ENCODE peak calls at places on chromosome 22, in seven cellular contexts. C is sigmoid colon, F is GM12891, X is HCT116, G is transverse colon, W is stomach, Y is HL-60. B is an unnamed sample.

GRCh38 chr22:19138217-19139000 is 6.0 kb downstream of the ESS2 start:
- DNase-seq in C (no peak), F (no peak), X (no peak), G (no peak), W (no peak), Y (no peak), B (no peak)

GRCh38 chr22:47260551-47260950 is 498.1 kb downstream of the TBC1D22A start:
- DNase-seq in C (no peak), F (no peak), X (no peak), G (no peak), W (no peak), Y (no peak), B (no peak)

GRCh38 chr22:38732251-38732815 is 23.5 kb downstream of the SUN2 start:
- DNase-seq in C (no peak), F (no peak), X (no peak), G (no peak), W (peak), Y (no peak), B (no peak)

GRCh38 chr22:48445113-48445827 is 1382.4 kb downstream of the BRD1 start:
- DNase-seq in C (no peak), F (no peak), X (no peak), G (no peak), W (no peak), Y (no peak), B (no peak)

GRCh38 chr22:33923660-33924246 is 3.5 kb upstream of the LARGE1 start:
- DNase-seq in C (peak), F (peak), X (peak), G (peak), W (peak), Y (peak), B (peak)

GRCh38 chr22:22546490-22546889 is 12.6 kb downstream of the PRAME start:
- DNase-seq in C (no peak), F (no peak), X (no peak), G (no peak), W (no peak), Y (peak), B (no peak)

GRCh38 chr22:46813816-46814597 is 51.6 kb downstream of the TBC1D22A start:
- DNase-seq in C (no peak), F (no peak), X (no peak), G (no peak), W (peak), Y (no peak), B (no peak)

GRCh38 chr22:21445437-21446127 is 21.6 kb upstream of the TMEM191C start:
- DNase-seq in C (peak), F (no peak), X (no peak), G (no peak), W (peak), Y (no peak), B (no peak)

GRCh38 chr22:26785942-26786341 is 128.6 kb downstream of the MIAT start:
- DNase-seq in C (no peak), F (peak), X (no peak), G (no peak), W (no peak), Y (no peak), B (no peak)

GRCh38 chr22:45602824-45603301 is 68.8 kb upstream of the ATXN10 start:
- DNase-seq in C (peak), F (no peak), X (peak), G (no peak), W (no peak), Y (no peak), B (peak)

GRCh38 chr22:39122772-39123470 is 25.9 kb downstream of the APOBEC3H start:
- DNase-seq in C (peak), F (no peak), X (no peak), G (no peak), W (no peak), Y (no peak), B (no peak)

GRCh38 chr22:32665676-32666075 is 135.8 kb upstream of the TIMP3 start:
- DNase-seq in C (no peak), F (no peak), X (no peak), G (no peak), W (no peak), Y (no peak), B (no peak)

DNA sequence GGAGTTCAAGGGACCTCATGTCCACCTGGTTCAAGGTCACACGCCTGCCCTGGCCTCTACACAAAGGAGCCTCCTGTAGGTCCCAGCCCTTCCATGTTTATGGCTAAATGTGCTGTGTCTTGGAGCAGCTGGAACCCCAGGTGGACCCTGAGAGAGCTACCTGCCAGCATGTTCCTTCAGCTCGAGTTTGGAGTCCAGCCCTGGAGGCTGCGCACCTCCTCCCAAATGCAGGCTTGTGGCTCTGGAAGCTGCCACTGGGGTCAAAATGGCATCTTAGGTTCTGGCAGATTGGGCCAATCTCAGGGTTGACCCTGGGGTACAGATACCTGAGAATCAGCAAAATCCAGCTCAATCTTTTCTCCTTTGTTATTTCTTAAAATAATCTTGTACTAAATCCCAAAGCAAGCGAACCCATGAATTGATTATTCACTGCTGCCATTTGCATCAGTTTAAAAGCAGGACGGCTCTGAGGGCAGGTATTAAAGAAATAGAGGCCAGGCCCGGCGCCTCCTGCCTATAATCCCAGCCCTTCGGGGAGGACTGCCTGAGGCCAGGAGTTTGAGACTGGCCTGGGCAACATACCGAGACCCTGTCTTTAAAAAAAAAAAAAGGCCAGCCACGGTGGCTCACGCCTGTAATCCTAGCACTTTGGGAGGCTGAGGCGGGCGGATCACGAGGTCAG is 2.9 kb downstream of the TNFRSF13C start:
- DNase-seq in C (no peak), F (no peak), X (no peak), G (no peak), W (no peak), Y (no peak), B (no peak)
- TF ChIP-seq POLR2AphosphoS5 in C (no peak), F (no peak), X (no peak), G (no peak), W (no peak), Y (no peak), B (no peak)

DNA sequence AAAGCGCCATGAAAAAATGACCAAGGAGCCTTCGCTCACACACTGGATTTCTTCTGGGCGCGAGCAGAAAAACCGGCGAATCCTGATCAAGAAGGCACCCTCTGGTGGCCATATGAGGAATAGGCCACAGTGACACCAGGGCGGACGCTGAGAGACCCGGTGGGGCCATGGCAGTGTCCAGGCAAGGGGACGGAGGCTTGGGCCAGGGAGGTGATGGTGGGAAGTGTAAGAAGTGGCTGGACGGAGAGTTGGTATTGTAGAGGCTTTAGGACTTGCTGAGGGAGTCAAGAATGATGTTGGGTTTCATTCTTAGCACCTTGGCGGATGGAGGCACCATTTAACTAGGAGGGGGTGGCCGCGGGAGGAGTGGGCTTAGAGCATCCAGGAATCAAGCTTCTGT is 16.9 kb upstream of the RAC2 start:
- DNase-seq in C (no peak), F (no peak), X (peak), G (peak), W (peak), Y (peak), B (peak)
- TF ChIP-seq POLR2AphosphoS5 in C (no peak), F (no peak), X (no peak), G (no peak), W (no peak), Y (no peak), B (no peak)

GRCh38 chr22:36301384-36301828 is 48.5 kb downstream of the APOL1 start:
- DNase-seq in C (peak), F (peak), X (peak), G (peak), W (peak), Y (peak), B (peak)
- TF ChIP-seq POLR2AphosphoS5 in C (no peak), F (no peak), X (no peak), G (peak), W (peak), Y (peak), B (no peak)

GRCh38 chr22:36032611-36033010 is 4.0 kb upstream of the RBFOX2 start:
- DNase-seq in C (no peak), F (no peak), X (no peak), G (no peak), W (no peak), Y (no peak), B (no peak)
- TF ChIP-seq POLR2AphosphoS5 in C (no peak), F (no peak), X (no peak), G (no peak), W (no peak), Y (no peak), B (no peak)

GRCh38 chr22:40411506-40411861 is 41.1 kb downstream of the SGSM3 start:
- DNase-seq in C (no peak), F (no peak), X (no peak), G (no peak), W (no peak), Y (no peak), B (no peak)
- TF ChIP-seq POLR2AphosphoS5 in C (no peak), F (no peak), X (no peak), G (no peak), W (no peak), Y (peak), B (no peak)

GRCh38 chr22:44023404-44024287 is 456 bp upstream of the PARVB start:
- DNase-seq in C (no peak), F (peak), X (no peak), G (peak), W (peak), Y (peak), B (peak)
- TF ChIP-seq POLR2AphosphoS5 in C (peak), F (peak), X (peak), G (peak), W (no peak), Y (peak), B (peak)

DNA sequence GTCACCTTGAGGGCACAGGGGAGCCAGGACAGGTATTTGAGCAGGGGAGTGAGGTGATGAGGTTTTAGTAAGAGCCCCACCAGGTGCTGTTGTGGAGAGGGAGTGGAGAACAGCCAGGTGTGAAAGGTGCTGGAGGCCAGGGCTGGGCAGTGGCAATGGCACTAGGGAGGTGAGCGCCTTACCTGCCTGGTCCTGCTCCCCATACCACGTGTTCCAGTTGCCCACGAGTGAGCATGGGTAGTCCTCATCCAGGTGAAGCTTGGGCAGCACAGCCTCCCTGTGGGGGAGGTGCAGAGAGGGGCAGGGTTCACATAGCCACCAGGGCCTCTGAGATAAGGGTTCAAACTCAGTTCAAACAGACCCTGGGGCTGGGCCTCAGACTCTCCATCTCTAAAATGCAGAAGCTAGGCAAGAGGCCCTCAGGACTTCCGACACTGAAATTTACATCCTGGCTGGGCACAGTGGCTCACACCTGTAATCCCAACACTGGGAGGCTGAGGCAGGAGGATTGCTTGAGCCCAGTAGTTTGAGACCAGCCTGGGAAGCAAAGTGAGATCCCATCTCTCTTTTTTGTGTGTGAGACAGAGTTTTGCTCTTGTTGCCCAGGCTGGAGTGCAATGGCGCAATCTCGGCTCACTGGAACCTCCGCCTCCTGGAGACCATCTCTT is 11.8 kb downstream of the NIPSNAP1 start:
- DNase-seq in C (no peak), F (no peak), X (no peak), G (no peak), W (no peak), Y (no peak), B (no peak)
- TF ChIP-seq POLR2AphosphoS5 in C (no peak), F (no peak), X (no peak), G (no peak), W (no peak), Y (no peak), B (no peak)

GRCh38 chr22:28801845-28802594 is 1.7 kb upstream of the XBP1 start:
- DNase-seq in C (no peak), F (no peak), X (no peak), G (peak), W (peak), Y (peak), B (peak)

GRCh38 chr22:28800308-28801041 is at the start of gene XBP1:
- DNase-seq in C (peak), F (peak), X (peak), G (peak), W (peak), Y (peak), B (peak)

GRCh38 chr22:28798810-28799124 is 1.6 kb downstream of the XBP1 start:
- DNase-seq in C (no peak), F (no peak), X (no peak), G (no peak), W (no peak), Y (no peak), B (no peak)

GRCh38 chr22:28799834-28800307 is 498 bp downstream of the XBP1 start:
- DNase-seq in C (peak), F (no peak), X (no peak), G (peak), W (peak), Y (no peak), B (peak)

GRCh38 chr22:28799125-28799833 is 1.1 kb downstream of the XBP1 start:
- DNase-seq in C (peak), F (no peak), X (peak), G (peak), W (no peak), Y (peak), B (peak)
- TF ChIP-seq POLR2AphosphoS5 in C (peak), F (no peak), X (no peak), G (peak), W (peak), Y (peak), B (no peak)

DNA sequence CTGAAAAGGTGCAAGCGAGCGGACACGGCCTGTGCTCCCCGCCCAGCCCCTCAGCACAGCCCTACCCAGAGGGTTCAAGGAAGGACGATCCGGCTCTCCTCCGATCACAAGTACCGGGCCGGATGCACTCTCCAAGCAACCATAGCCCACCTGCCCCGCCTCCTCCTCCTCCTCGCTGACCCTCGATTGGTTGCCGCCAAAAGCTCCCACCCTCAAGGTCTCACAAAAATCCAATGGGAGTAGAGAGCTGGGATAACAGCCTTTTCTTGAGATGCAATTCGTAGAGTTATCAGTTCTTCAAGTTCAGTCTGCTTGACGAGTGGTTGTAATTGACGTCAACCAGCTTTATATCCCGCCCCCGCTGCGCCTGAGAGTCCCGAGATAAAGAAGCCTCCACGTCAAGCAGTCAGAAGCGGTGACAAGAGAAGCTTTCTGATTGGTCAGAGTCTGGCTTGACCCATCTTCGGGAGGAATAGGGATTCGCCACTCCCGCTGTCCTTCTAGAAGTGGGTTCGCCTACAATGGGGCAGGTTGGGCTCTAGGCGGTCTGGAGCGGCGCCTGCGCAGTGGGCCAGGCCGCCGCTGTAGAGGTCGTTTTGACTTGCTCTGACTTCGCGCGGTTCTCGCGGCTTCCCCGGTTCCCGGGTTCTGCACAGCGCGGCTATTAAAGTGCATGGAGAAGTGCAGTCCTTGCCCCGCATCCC is at the start of gene IFT27:
- DNase-seq in C (peak), F (peak), X (peak), G (peak), W (peak), Y (peak), B (peak)
- TF ChIP-seq POLR2AphosphoS5 in C (peak), F (peak), X (peak), G (peak), W (peak), Y (no peak), B (peak)

DNA sequence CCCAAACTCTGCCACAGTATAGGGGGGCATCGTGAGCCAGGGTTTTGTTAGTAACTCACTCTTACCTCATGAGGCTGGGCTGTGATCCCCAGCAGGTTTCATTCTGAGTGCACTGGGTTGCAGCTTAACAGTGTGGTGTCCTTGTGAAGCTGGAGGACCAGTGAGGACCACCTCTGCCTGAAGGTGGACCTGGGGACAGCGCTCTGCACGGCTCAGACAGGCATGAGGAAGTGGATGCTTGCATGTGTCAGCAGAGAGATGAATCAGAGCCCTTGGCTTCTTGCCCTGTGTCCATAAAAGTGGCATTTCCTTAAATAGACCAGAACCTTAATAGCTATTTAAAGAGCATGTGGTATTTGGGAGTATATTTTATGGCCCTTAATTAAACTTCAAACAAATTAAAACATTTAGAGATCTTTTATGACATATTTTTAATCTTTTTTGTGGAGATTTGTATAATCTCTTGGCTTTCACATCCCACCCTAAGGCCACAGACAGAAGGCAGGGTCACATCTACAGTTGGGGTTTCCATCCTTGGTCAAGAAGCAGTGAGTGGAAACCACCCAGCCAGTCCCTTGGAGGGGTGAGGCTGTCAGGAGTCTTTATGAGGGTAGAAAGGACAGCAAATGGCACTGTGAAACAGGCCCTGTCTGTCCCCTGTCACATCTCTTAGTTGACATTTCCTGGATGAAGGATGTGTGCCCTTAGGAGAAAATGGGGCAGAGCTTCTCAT is 24.8 kb upstream of the ADORA2A start:
- DNase-seq in C (peak), F (no peak), X (peak), G (peak), W (peak), Y (peak), B (no peak)
- TF ChIP-seq POLR2AphosphoS5 in C (peak), F (no peak), X (peak), G (peak), W (peak), Y (no peak), B (no peak)

B was measured in GM23338.